ENCODE peak calls at places on chromosomes 1 and 21, in seven cellular contexts. J is tibial artery; W is Panc1; O is fibroblast of mammary gland; L is thoracic aorta; B is CD4-positive, alpha-beta T cell; S is transverse colon. Y is an unnamed sample.
A peak's percentile ranks its signal among the peaks of the same experiment; 100 is the strongest.

GRCh38 chr1:156483397-156483796 is 17.2 kb downstream of the MEF2D start:
- DNase-seq in J (no peak), W (no peak), O (no peak), L (no peak), B (no peak), S (no peak), Y (no peak)

GRCh38 chr1:30083800-30084464 is 639.5 kb downstream of the MATN1 start:
- DNase-seq in J (peak; percentile 77), W (peak; percentile 32), O (peak; percentile 70), L (peak; percentile 4), B (no peak), S (no peak), Y (peak; percentile 86)

GRCh38 chr1:3333903-3334302 is 120.6 kb upstream of the ARHGEF16 start:
- DNase-seq in J (peak; percentile 86), W (no peak), O (no peak), L (no peak), B (no peak), S (no peak), Y (no peak)

GRCh38 chr1:24930703-24931480 is 816 bp upstream of the RUNX3 start:
- DNase-seq in J (no peak), W (no peak), O (no peak), L (no peak), B (no peak), S (no peak), Y (no peak)

GRCh38 chr21:39364949-39365348 is 16.1 kb upstream of the HMGN1 start:
- DNase-seq in J (no peak), W (no peak), O (no peak), L (no peak), B (no peak), S (no peak), Y (no peak)

GRCh38 chr1:33823401-33823800 is 40.5 kb upstream of the HMGB4 start:
- DNase-seq in J (no peak), W (no peak), O (no peak), L (no peak), B (no peak), S (no peak), Y (no peak)

GRCh38 chr1:87045757-87046422 is 131.5 kb downstream of the HS2ST1 start:
- DNase-seq in J (no peak), W (no peak), O (peak; percentile 20), L (no peak), B (peak; percentile 20), S (no peak), Y (no peak)

GRCh38 chr1:21174230-21174629 is 2.5 kb downstream of the EIF4G3 start:
- DNase-seq in J (no peak), W (no peak), O (no peak), L (no peak), B (no peak), S (no peak), Y (no peak)

GRCh38 chr1:108570128-108570527 is 10.2 kb downstream of the EEIG2 start:
- DNase-seq in J (no peak), W (no peak), O (no peak), L (no peak), B (no peak), S (no peak), Y (no peak)

GRCh38 chr1:231266811-231267322 is 25.9 kb downstream of the GNPAT start:
- DNase-seq in J (no peak), W (no peak), O (peak; percentile 24), L (no peak), B (no peak), S (no peak), Y (no peak)

GRCh38 chr1:100316622-100317021 is 35.7 kb upstream of the CDC14A start:
- DNase-seq in J (no peak), W (no peak), O (no peak), L (no peak), B (no peak), S (no peak), Y (no peak)
- TF ChIP-seq CTCF in J (no peak), W (no peak), O (no peak), L (no peak), B (no peak), S (no peak), Y (no peak)

DNA sequence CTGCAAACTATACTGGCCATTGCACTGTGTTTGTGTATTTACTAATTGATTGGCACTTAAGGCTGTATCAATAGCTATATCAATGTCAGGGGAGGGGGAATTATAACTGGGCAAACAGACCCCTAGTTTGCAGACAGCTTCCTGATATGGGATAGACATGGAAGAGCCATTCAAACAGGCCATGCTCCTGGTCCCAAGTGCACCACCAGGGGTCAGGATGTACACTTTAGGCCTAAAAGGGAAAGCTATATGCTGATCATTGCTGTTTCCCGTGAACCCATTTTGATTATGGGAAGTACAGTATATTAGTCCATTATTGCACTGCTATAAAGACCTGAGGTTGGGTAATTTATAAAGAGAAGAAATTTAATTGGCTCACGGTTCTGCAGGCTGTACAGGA is 125.0 kb upstream of the BACE2 start:
- DNase-seq in J (no peak), W (no peak), O (no peak), L (no peak), B (no peak), S (no peak), Y (no peak)
- TF ChIP-seq CTCF in J (no peak), W (peak; percentile 31), O (no peak), L (no peak), B (no peak), S (no peak), Y (no peak)

GRCh38 chr1:100065183-100065968 is 67.4 kb downstream of the SASS6 start:
- DNase-seq in J (no peak), W (no peak), O (no peak), L (no peak), B (no peak), S (no peak), Y (no peak)
- TF ChIP-seq CTCF in J (no peak), W (no peak), O (no peak), L (no peak), B (no peak), S (no peak), Y (no peak)

GRCh38 chr21:26091480-26092018 is 79.0 kb downstream of the APP start:
- DNase-seq in J (no peak), W (no peak), O (no peak), L (no peak), B (no peak), S (no peak), Y (no peak)
- TF ChIP-seq CTCF in J (no peak), W (peak; percentile 21), O (peak; percentile 14), L (no peak), B (no peak), S (no peak), Y (no peak)

DNA sequence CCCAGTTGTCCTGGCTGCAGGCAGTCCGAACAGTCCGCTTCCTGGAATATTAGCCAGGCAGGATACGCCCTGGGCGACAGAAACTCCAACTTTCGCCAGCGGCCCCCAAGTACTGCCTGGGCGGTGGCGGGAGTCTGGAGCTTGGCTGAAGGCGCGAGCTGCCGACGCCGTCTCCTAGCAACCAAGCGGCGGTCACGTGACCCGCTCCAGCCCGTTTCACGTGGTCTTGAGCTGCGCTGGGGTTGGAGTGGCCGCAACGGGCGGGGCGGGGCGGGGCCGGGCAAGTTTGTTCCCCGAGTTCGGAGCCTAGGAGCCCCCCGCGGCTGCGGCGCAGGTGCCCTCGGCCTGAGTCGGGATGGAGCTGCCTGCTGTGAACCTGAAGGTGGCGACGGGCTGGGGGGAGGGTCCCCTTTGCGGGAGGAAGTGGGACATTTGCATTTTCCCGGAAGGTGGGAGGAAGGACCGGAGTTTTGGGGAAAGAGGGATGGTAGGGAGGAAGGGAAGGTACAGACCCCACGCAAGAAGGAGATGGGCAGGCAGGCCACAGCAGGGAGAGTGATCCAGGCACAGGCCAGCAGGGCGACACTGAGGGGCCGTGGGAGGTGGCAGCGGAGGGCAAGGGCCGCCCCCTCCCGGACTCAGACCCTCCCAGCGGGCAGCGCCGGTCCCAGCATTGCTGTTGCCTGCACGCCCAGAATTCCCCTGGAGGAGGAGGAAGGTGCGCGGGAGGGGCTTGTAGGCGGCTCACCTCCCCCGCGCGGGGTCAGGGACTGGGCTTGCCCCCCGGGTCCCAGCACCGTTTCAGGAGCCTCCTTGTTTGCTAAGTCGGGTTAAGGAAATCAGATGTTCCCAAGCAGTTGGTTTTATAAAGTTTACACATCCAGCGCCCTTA is at the start of gene AGTRAP:
- DNase-seq in J (peak; percentile 98), W (no peak), O (peak; percentile 87), L (peak; percentile 78), B (peak; percentile 73), S (peak; percentile 96), Y (peak; percentile 91)
- TF ChIP-seq CTCF in J (peak; percentile 5), W (no peak), O (no peak), L (peak; percentile 11), B (no peak), S (peak; percentile 9), Y (peak; percentile 14)

GRCh38 chr21:42705746-42706374 is 52.4 kb downstream of the PDE9A start:
- DNase-seq in J (no peak), W (no peak), O (no peak), L (no peak), B (no peak), S (no peak), Y (no peak)

GRCh38 chr21:42707207-42707830 is 53.9 kb downstream of the PDE9A start:
- DNase-seq in J (no peak), W (no peak), O (no peak), L (no peak), B (no peak), S (no peak), Y (no peak)

GRCh38 chr21:42716074-42716473 is 62.7 kb downstream of the PDE9A start:
- DNase-seq in J (no peak), W (no peak), O (no peak), L (no peak), B (no peak), S (no peak), Y (no peak)

GRCh38 chr21:42706765-42707164 is 53.3 kb downstream of the PDE9A start:
- DNase-seq in J (no peak), W (no peak), O (no peak), L (no peak), B (no peak), S (no peak), Y (no peak)

GRCh38 chr21:42711667-42712066 is 58.2 kb downstream of the PDE9A start:
- DNase-seq in J (no peak), W (no peak), O (no peak), L (no peak), B (no peak), S (no peak), Y (no peak)
- TF ChIP-seq CTCF in J (no peak), W (no peak), O (no peak), L (no peak), B (no peak), S (no peak), Y (no peak)

GRCh38 chr1:60825593-60825992 is 256.8 kb upstream of the NFIA start:
- DNase-seq in J (no peak), W (no peak), O (no peak), L (no peak), B (no peak), S (peak; percentile 14), Y (no peak)
- TF ChIP-seq CTCF in J (no peak), W (no peak), O (peak; percentile 5), L (no peak), B (no peak), S (no peak), Y (no peak)